ENCODE peak calls at places on chromosomes 6 and 20, in four cellular contexts. C is body of pancreas, N is esophagus squamous epithelium, W is heart left ventricle. S is an unnamed sample.

GRCh38 chr6:23140879-23141278 is 571.5 kb downstream of the HDGFL1 start:
- DNase-seq in W (no peak), N (no peak), C (no peak), S (no peak)

GRCh38 chr20:58722877-58723627 is 30.5 kb downstream of the NPEPL1 start:
- DNase-seq in C (no peak), N (no peak), W (no peak), S (no peak)

GRCh38 chr6:41770381-41771057 is 9.2 kb downstream of the FRS3 start:
- DNase-seq in W (no peak), N (no peak), C (no peak), S (no peak)

GRCh38 chr6:1322725-1323219 is 10.9 kb downstream of the FOXQ1 start:
- DNase-seq in C (no peak), W (no peak), N (no peak), S (no peak)

GRCh38 chr6:137231895-137232294 is 12.7 kb upstream of the IFNGR1 start:
- DNase-seq in W (no peak), N (no peak), C (no peak), S (no peak)

GRCh38 chr6:98839788-98840361 is 5.5 kb downstream of the POU3F2 start:
- DNase-seq in W (no peak), C (no peak), N (no peak), S (no peak)

GRCh38 chr6:107753778-107754177 is 70.3 kb downstream of the SCML4 start:
- DNase-seq in N (no peak), C (no peak), W (no peak), S (no peak)

GRCh38 chr6:113457156-113457555 is 400.0 kb upstream of the MARCKS start:
- DNase-seq in W (no peak), N (no peak), C (no peak), S (no peak)

GRCh38 chr20:61588356-61589054 is 336.4 kb downstream of the CDH4 start:
- DNase-seq in W (no peak), N (no peak), C (no peak), S (no peak)

GRCh38 chr6:142155091-142155490 is 8.0 kb downstream of the VTA1 start:
- DNase-seq in W (no peak), N (no peak), C (no peak), S (no peak)

GRCh38 chr20:56504373-56505005 is 20.1 kb upstream of the FAM209A start:
- DNase-seq in C (no peak), N (no peak), W (no peak), S (no peak)

GRCh38 chr20:13142143-13142542 is 78.9 kb upstream of the ISM1 start:
- DNase-seq in N (no peak), C (no peak), W (no peak), S (no peak)

GRCh38 chr20:21702553-21703467 is 2.7 kb upstream of the PAX1 start:
- DNase-seq in C (peak; percentile 76), W (no peak), N (no peak), S (peak; percentile 45)

GRCh38 chr6:91523511-91523910 is 936.6 kb upstream of the MAP3K7 start:
- DNase-seq in C (no peak), N (no peak), W (no peak), S (no peak)

GRCh38 chr6:81613606-81614005 is 138.9 kb downstream of the TENT5A start:
- DNase-seq in W (no peak), C (no peak), N (no peak), S (no peak)

GRCh38 chr6:17281100-17281496 is at the start of gene RBM24:
- DNase-seq in C (peak; percentile 73), N (no peak), W (peak; percentile 51), S (peak; percentile 40)

GRCh38 chr6:41728073-41728936 is 7.1 kb downstream of the TFEB start:
- DNase-seq in C (peak; percentile 48), N (no peak), W (no peak), S (peak; percentile 89)

GRCh38 chr6:88459224-88459623 is 293.1 kb upstream of the CNR1 start:
- DNase-seq in N (no peak), C (no peak), W (no peak), S (no peak)

GRCh38 chr6:154352898-154353585 is 3.6 kb downstream of the IPCEF1 start:
- DNase-seq in W (no peak), N (no peak), C (no peak), S (no peak)

GRCh38 chr6:12030993-12031550 is 19.0 kb downstream of the HIVEP1 start:
- DNase-seq in W (no peak), C (no peak), N (no peak), S (no peak)

GRCh38 chr20:31720486-31721407 is 1.9 kb downstream of the BCL2L1 start:
- DNase-seq in N (no peak), C (peak; percentile 58), W (no peak), S (no peak)

GRCh38 chr6:33132121-33132524 is 56.3 kb downstream of the HLA-DPB1 start:
- DNase-seq in W (no peak), N (no peak), C (no peak), S (no peak)

GRCh38 chr20:62318411-62319345 is 15.9 kb downstream of the ADRM1 start:
- DNase-seq in C (no peak), N (no peak), W (no peak), S (no peak)

GRCh38 chr6:14294270-14294951 is 176.8 kb downstream of the CD83 start:
- DNase-seq in N (no peak), W (no peak), C (no peak), S (no peak)

GRCh38 chr20:8018928-8019177 is 708 bp downstream of the TMX4 start:
- DNase-seq in W (no peak), C (no peak), N (no peak), S (no peak)

GRCh38 chr6:169269180-169270076 is 15.8 kb upstream of the THBS2 start:
- DNase-seq in W (peak; percentile 46), C (peak; percentile 33), N (no peak), S (no peak)

GRCh38 chr6:83097204-83097603 is 29.7 kb downstream of the DOP1A start:
- DNase-seq in C (no peak), W (no peak), N (no peak), S (no peak)

GRCh38 chr20:34110025-34111013 is 1.7 kb downstream of the EIF2S2 start:
- DNase-seq in N (no peak), C (no peak), W (no peak), S (no peak)

GRCh38 chr20:48458601-48459385 is 369.0 kb downstream of the PREX1 start:
- DNase-seq in N (no peak), C (no peak), W (no peak), S (no peak)

GRCh38 chr20:48461351-48461750 is 366.4 kb downstream of the PREX1 start:
- DNase-seq in C (no peak), N (no peak), W (no peak), S (no peak)

GRCh38 chr20:48460681-48461080 is 367.1 kb downstream of the PREX1 start:
- DNase-seq in C (no peak), W (no peak), N (no peak), S (no peak)

GRCh38 chr20:48458003-48458377 is 369.8 kb downstream of the PREX1 start:
- DNase-seq in N (no peak), W (no peak), C (no peak), S (no peak)

DNA sequence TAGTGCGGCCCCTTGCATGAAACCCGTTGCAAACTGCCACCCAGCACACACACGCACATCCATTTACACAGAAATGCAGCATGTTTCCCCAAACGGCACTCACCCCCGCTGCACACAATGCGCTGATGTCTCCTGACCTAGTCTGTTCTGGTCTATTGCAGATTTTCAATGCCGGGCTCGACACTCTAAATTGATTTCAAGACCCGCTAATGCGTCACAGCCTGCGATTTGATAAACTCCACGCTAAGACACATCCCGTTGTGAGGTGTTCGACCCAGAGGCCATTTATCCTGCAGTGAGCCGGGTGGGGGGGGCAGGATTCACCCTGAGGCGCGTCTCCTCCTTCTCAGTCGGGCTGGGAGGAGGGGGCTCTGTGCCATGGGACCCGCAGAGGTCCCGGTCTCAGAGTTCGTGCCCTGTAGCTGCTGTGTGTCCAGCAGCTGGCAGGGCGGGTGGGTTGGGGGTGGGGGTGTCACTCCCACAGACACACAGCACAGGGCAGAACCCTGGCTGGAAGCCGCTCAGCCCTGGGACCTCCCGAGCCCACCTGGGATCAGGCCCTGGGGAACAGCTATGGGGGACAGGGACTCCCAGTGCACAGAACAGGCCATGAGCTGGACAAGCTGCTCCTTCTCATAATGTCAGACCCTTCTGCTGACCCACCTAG is 367.9 kb downstream of the PREX1 start:
- DNase-seq in C (no peak), N (no peak), W (no peak), S (no peak)
- H3K27me3 ChIP-seq in C (no peaks in the 10 kb centered on the region), N (peaks cover 35% of the 10 kb centered on the region), W (no peaks in the 10 kb centered on the region), S (peaks cover under 1% of the 10 kb centered on the region)

GRCh38 chr6:27146706-27147507 is 100.6 kb upstream of the PRSS16 start:
- DNase-seq in C (peak; percentile 84), W (peak; percentile 81), N (peak; percentile 52), S (peak; percentile 93)

GRCh38 chr6:27149140-27149539 is 98.4 kb upstream of the PRSS16 start:
- DNase-seq in N (no peak), W (no peak), C (no peak), S (no peak)

GRCh38 chr6:27144740-27145079 is 102.8 kb upstream of the PRSS16 start:
- DNase-seq in W (no peak), N (no peak), C (no peak), S (no peak)

GRCh38 chr6:27145731-27146455 is 101.6 kb upstream of the PRSS16 start:
- DNase-seq in N (no peak), C (peak; percentile 83), W (peak; percentile 80), S (peak; percentile 83)

GRCh38 chr6:27148404-27148795 is 99.1 kb upstream of the PRSS16 start:
- DNase-seq in C (no peak), W (no peak), N (no peak), S (no peak)
- TF ChIP-seq POLR2A in C (no peak), W (no peak), N (no peak), S (no peak)

DNA sequence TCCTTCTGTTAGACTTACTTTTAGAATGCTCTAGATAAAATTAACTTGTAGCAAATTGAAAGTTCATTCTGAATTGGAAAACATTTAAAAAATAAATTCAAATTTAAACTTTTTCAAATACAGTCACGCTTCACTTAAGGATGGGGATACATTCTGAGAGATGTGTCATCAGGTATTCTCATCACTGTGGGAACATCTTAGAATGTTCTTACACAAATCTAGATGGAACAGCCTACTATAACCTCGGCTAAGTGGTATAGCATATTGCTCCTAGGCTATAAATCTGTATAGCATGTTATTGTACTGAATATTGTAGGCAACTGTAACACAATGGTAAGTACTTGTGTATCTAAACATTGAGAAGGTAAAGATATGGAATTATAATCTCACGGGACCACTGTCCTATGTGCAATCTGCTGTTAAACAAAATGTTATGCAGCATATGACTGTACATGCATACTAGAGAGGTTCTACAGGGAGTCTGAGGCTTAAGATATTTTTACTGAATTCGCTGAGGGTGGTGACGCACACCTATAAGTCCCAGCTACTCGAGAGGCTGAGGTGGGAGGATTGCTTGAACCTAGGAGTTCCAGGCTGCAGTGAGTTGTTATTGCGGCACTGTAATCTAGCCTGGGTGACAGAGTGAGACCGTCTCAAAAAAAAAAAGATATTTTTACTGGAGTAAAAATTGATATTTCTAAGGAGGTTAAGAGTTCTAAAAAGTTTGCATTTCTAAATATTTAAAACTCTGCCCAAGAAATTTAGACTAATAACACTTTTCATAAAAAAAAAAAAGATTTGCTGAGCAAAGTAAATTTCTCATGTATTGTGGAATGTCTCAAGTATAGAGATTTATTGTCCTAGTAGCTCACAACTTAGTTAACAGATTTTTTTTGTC is 87.3 kb upstream of the TULP1 start:
- DNase-seq in C (no peak), W (no peak), N (no peak), S (no peak)
- H3K4me3 ChIP-seq in C (no peak overlapping the region), W (no peak overlapping the region), N (peak overlapping the region; percentile 5), S (no peak overlapping the region)

DNA sequence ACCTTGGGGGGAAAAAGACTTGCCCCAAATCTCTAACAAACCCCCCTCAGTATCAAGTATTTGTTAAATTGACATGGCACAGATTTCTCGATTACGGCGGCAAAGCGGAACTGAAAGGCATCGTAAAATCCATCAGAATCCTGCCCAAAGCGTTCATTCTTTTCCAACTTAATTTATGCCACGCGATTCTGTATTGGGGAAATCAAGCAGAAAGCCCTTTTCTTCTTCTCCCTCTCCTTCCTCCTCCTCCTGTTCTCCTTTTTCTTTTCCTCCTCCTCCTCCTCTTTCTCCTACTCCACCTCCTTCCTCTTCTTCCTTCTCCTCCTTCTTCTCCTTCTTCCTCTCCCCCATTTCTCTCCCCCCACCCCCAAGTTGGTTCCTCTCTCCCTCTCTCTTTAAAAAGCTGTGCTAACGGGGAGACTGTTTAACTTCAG is 2.5 kb upstream of the DLL1 start:
- DNase-seq in W (no peak), C (no peak), N (no peak), S (no peak)
- H3K27me3 ChIP-seq in W (peaks cover 9% of the 10 kb centered on the region), C (peaks cover 16% of the 10 kb centered on the region), N (peaks cover 100% of the 10 kb centered on the region), S (no peaks in the 10 kb centered on the region)